ENCODE peak calls at places on chromosome 17, in five cellular contexts. One of them, this sample, is unnamed.

GRCh38 chr17:45823598-45823997 is 21.1 kb upstream of the SPPL2C start:
- DNase-seq in B cell: no peak
- DNase-seq in spleen: no peak
- DNase-seq in brain microvascular endothelial cell: no peak
- DNase-seq in RWPE1: no peak
- DNase-seq in this sample: no peak

GRCh38 chr17:29732613-29733012 is 109.9 kb upstream of the CORO6 start:
- DNase-seq in spleen: no peak
- DNase-seq in brain microvascular endothelial cell: peak; percentile 28
- DNase-seq in B cell: no peak
- DNase-seq in RWPE1: peak; percentile 57
- DNase-seq in this sample: no peak

GRCh38 chr17:36128411-36128978 is 24.9 kb downstream of the CCL4 start:
- DNase-seq in RWPE1: no peak
- DNase-seq in spleen: no peak
- DNase-seq in brain microvascular endothelial cell: no peak
- DNase-seq in B cell: no peak
- DNase-seq in this sample: no peak

GRCh38 chr17:82587234-82588086 is 60.8 kb downstream of the WDR45B start:
- DNase-seq in brain microvascular endothelial cell: no peak
- DNase-seq in spleen: no peak
- DNase-seq in RWPE1: no peak
- DNase-seq in B cell: peak; percentile 42
- DNase-seq in this sample: no peak

GRCh38 chr17:73657473-73658116 is 13.3 kb upstream of the SDK2 start:
- DNase-seq in RWPE1: peak; percentile 49
- DNase-seq in brain microvascular endothelial cell: no peak
- DNase-seq in spleen: no peak
- DNase-seq in B cell: no peak
- DNase-seq in this sample: no peak

GRCh38 chr17:2253768-2254406 is 49.7 kb downstream of the SMG6 start:
- DNase-seq in RWPE1: no peak
- DNase-seq in brain microvascular endothelial cell: no peak
- DNase-seq in B cell: no peak
- DNase-seq in spleen: no peak
- DNase-seq in this sample: no peak

GRCh38 chr17:58533616-58534188 is 19.3 kb upstream of the MTMR4 start:
- DNase-seq in RWPE1: no peak
- DNase-seq in B cell: no peak
- DNase-seq in spleen: no peak
- DNase-seq in brain microvascular endothelial cell: no peak
- DNase-seq in this sample: no peak

GRCh38 chr17:8117980-8118768 is at the start of gene ALOXE3:
- DNase-seq in brain microvascular endothelial cell: peak; percentile 59
- DNase-seq in B cell: no peak
- DNase-seq in RWPE1: peak; percentile 91
- DNase-seq in spleen: peak; percentile 81
- DNase-seq in this sample: no peak

GRCh38 chr17:76581515-76581914 is 4.1 kb downstream of the ST6GALNAC2 start:
- DNase-seq in B cell: no peak
- DNase-seq in spleen: no peak
- DNase-seq in brain microvascular endothelial cell: no peak
- DNase-seq in RWPE1: peak; percentile 50
- DNase-seq in this sample: no peak

GRCh38 chr17:49495842-49496182 is 719 bp downstream of the NGFR start:
- DNase-seq in B cell: peak; percentile 53
- DNase-seq in RWPE1: no peak
- DNase-seq in spleen: no peak
- DNase-seq in brain microvascular endothelial cell: no peak
- DNase-seq in this sample: no peak

GRCh38 chr17:29210879-29211278 is 30.7 kb upstream of the MYO18A start:
- DNase-seq in B cell: no peak
- DNase-seq in spleen: no peak
- DNase-seq in RWPE1: no peak
- DNase-seq in brain microvascular endothelial cell: no peak
- DNase-seq in this sample: no peak

GRCh38 chr17:38922538-38923291 is 2.7 kb upstream of the LASP1NB start:
- DNase-seq in RWPE1: no peak
- DNase-seq in B cell: no peak
- DNase-seq in brain microvascular endothelial cell: no peak
- DNase-seq in spleen: peak; percentile 68
- DNase-seq in this sample: no peak

GRCh38 chr17:41619162-41619933 is 5.0 kb downstream of the KRT17 start:
- DNase-seq in brain microvascular endothelial cell: no peak
- DNase-seq in B cell: no peak
- DNase-seq in spleen: peak; percentile 61
- DNase-seq in RWPE1: no peak
- DNase-seq in this sample: no peak

GRCh38 chr17:56595831-56596740 is 2.6 kb downstream of the NOG start:
- DNase-seq in brain microvascular endothelial cell: no peak
- DNase-seq in B cell: peak; percentile 24
- DNase-seq in spleen: no peak
- DNase-seq in RWPE1: no peak
- DNase-seq in this sample: no peak

GRCh38 chr17:18992454-18993130 is 12.0 kb downstream of the FAM83G start:
- DNase-seq in spleen: peak; percentile 88
- DNase-seq in B cell: peak; percentile 82
- DNase-seq in RWPE1: no peak
- DNase-seq in brain microvascular endothelial cell: no peak
- DNase-seq in this sample: no peak

GRCh38 chr17:55388842-55389241 is 32.8 kb downstream of the MMD start:
- DNase-seq in B cell: no peak
- DNase-seq in spleen: no peak
- DNase-seq in RWPE1: no peak
- DNase-seq in brain microvascular endothelial cell: no peak
- DNase-seq in this sample: no peak

GRCh38 chr17:73230088-73230487 is 31.6 kb downstream of the CPSF4L start:
- DNase-seq in RWPE1: no peak
- DNase-seq in B cell: no peak
- DNase-seq in brain microvascular endothelial cell: no peak
- DNase-seq in spleen: no peak
- DNase-seq in this sample: no peak

GRCh38 chr17:57762375-57762916 is 17.3 kb upstream of the CCDC182 start:
- DNase-seq in brain microvascular endothelial cell: no peak
- DNase-seq in RWPE1: no peak
- DNase-seq in B cell: no peak
- DNase-seq in spleen: no peak
- DNase-seq in this sample: no peak

GRCh38 chr17:58783380-58783779 is 27.7 kb downstream of the PPM1E start:
- DNase-seq in spleen: no peak
- DNase-seq in RWPE1: peak; percentile 13
- DNase-seq in brain microvascular endothelial cell: no peak
- DNase-seq in B cell: no peak
- DNase-seq in this sample: no peak

DNA sequence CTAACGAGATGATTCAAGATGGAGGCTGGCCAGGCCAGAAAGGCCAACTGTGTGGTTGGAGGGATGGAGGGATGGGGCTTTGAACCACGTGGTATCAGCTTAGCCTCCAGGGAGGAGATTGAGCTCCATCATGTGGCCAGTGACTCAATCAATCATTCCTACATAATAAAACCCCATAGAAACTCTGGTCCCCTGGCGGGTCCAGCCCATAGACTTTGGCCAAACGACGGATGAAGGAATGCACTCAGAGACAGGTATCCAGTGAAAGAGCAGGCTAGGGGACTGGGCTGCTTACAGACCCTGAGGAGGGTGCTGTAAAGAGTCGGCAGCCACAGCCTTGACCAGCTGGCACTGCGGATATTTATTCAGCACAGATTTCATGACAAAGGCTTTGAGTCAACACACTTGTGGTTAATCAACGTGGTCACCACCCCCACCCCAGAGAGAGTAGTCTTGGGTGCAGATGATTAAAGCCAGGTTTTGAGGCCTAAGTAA is 308.7 kb upstream of the TNRC6C start:
- DNase-seq in B cell: no peak
- DNase-seq in brain microvascular endothelial cell: peak; percentile 47
- DNase-seq in RWPE1: peak; percentile 39
- DNase-seq in spleen: peak; percentile 23
- DNase-seq in this sample: no peak
- TF ChIP-seq CTCF in B cell: no peak
- TF ChIP-seq CTCF in brain microvascular endothelial cell: peak; percentile 2
- TF ChIP-seq CTCF in RWPE1: no peak
- TF ChIP-seq CTCF in spleen: no peak
- TF ChIP-seq CTCF in this sample: no peak

GRCh38 chr17:30917050-30917449 is 4.7 kb upstream of the ADAP2 start:
- DNase-seq in brain microvascular endothelial cell: no peak
- DNase-seq in B cell: no peak
- DNase-seq in spleen: no peak
- DNase-seq in RWPE1: no peak
- DNase-seq in this sample: no peak

GRCh38 chr17:30922235-30922993 is 669 bp downstream of the ADAP2 start:
- DNase-seq in spleen: peak; percentile 79
- DNase-seq in brain microvascular endothelial cell: no peak
- DNase-seq in B cell: peak; percentile 67
- DNase-seq in RWPE1: no peak
- DNase-seq in this sample: no peak

GRCh38 chr17:30920683-30921543 is 832 bp upstream of the ADAP2 start:
- DNase-seq in brain microvascular endothelial cell: no peak
- DNase-seq in RWPE1: no peak
- DNase-seq in B cell: no peak
- DNase-seq in spleen: no peak
- DNase-seq in this sample: no peak

GRCh38 chr17:30921544-30922196 is at the start of gene ADAP2:
- DNase-seq in brain microvascular endothelial cell: no peak
- DNase-seq in spleen: peak; percentile 91
- DNase-seq in B cell: no peak
- DNase-seq in RWPE1: peak; percentile 23
- DNase-seq in this sample: no peak

DNA sequence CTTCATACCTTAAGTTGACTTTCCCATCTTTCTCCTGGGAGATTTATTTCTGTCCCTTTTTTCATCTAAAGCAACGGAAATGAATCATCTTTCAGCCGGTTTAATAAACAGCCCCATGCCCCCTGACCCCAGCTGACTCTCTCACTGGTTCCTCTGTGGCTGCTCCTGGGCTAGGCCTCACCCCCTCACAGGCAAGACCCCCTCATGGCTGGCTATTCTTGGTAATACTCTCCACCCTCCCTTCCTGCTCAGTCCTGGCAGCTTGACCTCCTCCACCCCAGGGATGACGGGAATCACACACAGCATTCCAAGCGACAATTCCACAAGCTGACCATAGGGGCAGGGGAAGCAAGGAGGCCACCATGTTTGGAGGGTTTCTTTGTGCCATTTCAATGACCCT is 1.5 kb upstream of the ADAP2 start:
- DNase-seq in brain microvascular endothelial cell: peak; percentile 34
- DNase-seq in RWPE1: no peak
- DNase-seq in B cell: no peak
- DNase-seq in spleen: no peak
- DNase-seq in this sample: no peak
- TF ChIP-seq CTCF in brain microvascular endothelial cell: peak; percentile 47
- TF ChIP-seq CTCF in RWPE1: no peak
- TF ChIP-seq CTCF in B cell: no peak
- TF ChIP-seq CTCF in spleen: no peak
- TF ChIP-seq CTCF in this sample: no peak

GRCh38 chr17:35065880-35066279 is 2.4 kb upstream of the RFFL start:
- DNase-seq in brain microvascular endothelial cell: no peak
- DNase-seq in B cell: no peak
- DNase-seq in spleen: no peak
- DNase-seq in RWPE1: no peak
- DNase-seq in this sample: no peak

GRCh38 chr17:35069311-35069710 is 5.8 kb upstream of the RFFL start:
- DNase-seq in brain microvascular endothelial cell: peak; percentile 35
- DNase-seq in spleen: no peak
- DNase-seq in RWPE1: no peak
- DNase-seq in B cell: no peak
- DNase-seq in this sample: no peak

GRCh38 chr17:35068249-35068648 is 4.7 kb upstream of the RFFL start:
- DNase-seq in spleen: no peak
- DNase-seq in brain microvascular endothelial cell: no peak
- DNase-seq in B cell: no peak
- DNase-seq in RWPE1: no peak
- DNase-seq in this sample: no peak

GRCh38 chr17:35062284-35062683 is 1.2 kb downstream of the RFFL start:
- DNase-seq in brain microvascular endothelial cell: no peak
- DNase-seq in RWPE1: no peak
- DNase-seq in B cell: no peak
- DNase-seq in spleen: no peak
- DNase-seq in this sample: no peak

DNA sequence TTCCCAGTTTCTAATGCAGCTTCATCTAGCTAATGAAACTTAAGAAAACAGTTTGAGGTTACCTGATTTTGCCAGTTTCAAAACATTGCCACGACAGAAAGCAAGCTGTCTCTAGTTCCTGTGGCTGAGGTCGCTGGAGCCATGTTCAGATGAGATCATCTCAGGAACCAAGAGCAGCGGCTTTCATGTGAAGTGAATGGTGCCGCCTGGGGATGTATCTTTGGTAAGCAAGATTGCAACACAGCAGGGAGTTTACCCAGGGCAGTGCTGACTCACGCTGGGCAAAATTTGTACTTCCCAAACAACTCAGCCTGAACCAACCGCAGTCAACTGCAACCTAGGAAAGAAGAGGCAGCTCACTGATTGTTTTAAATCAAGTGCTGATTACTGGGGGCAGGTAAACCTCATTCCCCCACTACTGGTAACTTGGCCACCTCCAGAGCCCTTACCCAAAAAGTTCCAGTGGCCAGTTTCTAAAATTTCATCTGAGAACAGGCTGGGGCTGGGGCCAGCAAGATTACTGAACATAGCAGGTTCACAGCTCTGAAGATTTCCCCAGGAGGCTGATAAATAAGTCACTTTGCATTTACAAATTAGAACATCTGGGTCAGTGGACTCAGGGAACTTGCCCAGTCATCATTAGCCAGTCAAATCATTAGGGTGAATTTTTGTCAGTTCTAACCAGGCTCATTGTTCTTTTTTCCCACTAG is at the start of gene RFFL:
- DNase-seq in spleen: peak; percentile 92
- DNase-seq in brain microvascular endothelial cell: peak; percentile 99
- DNase-seq in RWPE1: peak; percentile 96
- DNase-seq in B cell: peak; percentile 61
- DNase-seq in this sample: no peak
- TF ChIP-seq CTCF in spleen: peak; percentile 41
- TF ChIP-seq CTCF in brain microvascular endothelial cell: no peak
- TF ChIP-seq CTCF in RWPE1: peak; percentile 23
- TF ChIP-seq CTCF in B cell: no peak
- TF ChIP-seq CTCF in this sample: peak; percentile 29

DNA sequence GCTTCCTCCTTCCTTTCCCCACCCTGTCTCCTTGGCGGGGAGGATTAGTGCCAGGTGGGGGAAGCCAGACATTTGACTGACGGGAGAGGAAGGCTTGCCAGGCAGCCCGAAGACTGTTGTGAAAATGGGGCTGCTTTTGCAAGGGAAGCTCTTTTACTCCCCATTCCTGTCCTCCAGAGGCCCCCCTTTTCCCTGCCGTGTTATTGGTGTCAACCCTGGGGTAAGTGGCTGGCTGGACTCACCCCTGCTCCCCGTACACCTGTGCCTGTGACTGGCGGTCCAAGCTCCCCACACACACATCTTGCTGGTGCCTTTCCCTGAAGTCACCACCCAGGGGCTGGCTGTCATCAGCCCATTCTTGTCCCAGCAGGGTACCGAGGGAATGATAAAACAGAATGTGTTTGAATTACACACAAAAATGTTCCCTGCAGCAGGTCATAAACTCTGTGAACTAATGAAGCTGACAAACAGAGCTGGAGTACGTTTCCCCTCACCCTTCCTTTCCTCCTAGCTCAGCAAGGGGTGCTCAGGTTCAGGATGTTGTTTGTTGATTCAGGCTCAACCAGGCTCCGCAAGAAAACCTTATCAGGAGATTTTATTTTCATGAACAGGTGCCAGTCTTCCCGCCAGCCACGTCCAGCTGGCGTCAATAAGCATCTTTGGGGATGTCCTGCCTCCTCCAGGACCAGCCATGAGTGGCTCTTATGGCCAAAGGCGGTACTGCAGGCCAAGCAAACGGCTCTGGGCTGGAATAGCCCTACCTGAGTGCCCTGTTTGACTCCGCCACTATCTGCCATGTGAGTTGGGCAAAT is 4.3 kb upstream of the ARMC7 start:
- DNase-seq in RWPE1: peak; percentile 58
- DNase-seq in brain microvascular endothelial cell: peak; percentile 22
- DNase-seq in spleen: no peak
- DNase-seq in B cell: no peak
- DNase-seq in this sample: peak; percentile 70
- TF ChIP-seq CTCF in RWPE1: peak; percentile 89
- TF ChIP-seq CTCF in brain microvascular endothelial cell: peak; percentile 86
- TF ChIP-seq CTCF in spleen: peak; percentile 56
- TF ChIP-seq CTCF in B cell: peak; percentile 68
- TF ChIP-seq CTCF in this sample: peak; percentile 57

This sample was measured in D721Med.